ENCODE peak calls at places on chromosome 22, in seven cellular contexts. One of them, this sample, is unnamed.

GRCh38 chr22:18119409-18120110 is 9.0 kb downstream of the TUBA8 start:
- DNase-seq in Daoy: no peak
- DNase-seq in ovary: no peak
- DNase-seq in GM06990: no peak
- DNase-seq in activated gamma-delta T cell: no peak
- DNase-seq in iPS-NIHi11: no peak
- DNase-seq in M059J: peak
- DNase-seq in this sample: peak

GRCh38 chr22:49825436-49825835 is 2.2 kb downstream of the BRD1 start:
- DNase-seq in Daoy: no peak
- DNase-seq in ovary: no peak
- DNase-seq in GM06990: no peak
- DNase-seq in activated gamma-delta T cell: no peak
- DNase-seq in iPS-NIHi11: no peak
- DNase-seq in M059J: peak
- DNase-seq in this sample: no peak

GRCh38 chr22:31881867-31882266 is 62.5 kb upstream of the YWHAH start:
- DNase-seq in Daoy: no peak
- DNase-seq in ovary: no peak
- DNase-seq in GM06990: no peak
- DNase-seq in activated gamma-delta T cell: no peak
- DNase-seq in iPS-NIHi11: no peak
- DNase-seq in M059J: no peak
- DNase-seq in this sample: no peak

GRCh38 chr22:50225200-50225969 is 19.4 kb downstream of the TUBGCP6 start:
- DNase-seq in Daoy: peak
- DNase-seq in ovary: no peak
- DNase-seq in GM06990: no peak
- DNase-seq in activated gamma-delta T cell: no peak
- DNase-seq in iPS-NIHi11: no peak
- DNase-seq in M059J: no peak
- DNase-seq in this sample: no peak

GRCh38 chr22:40605676-40606250 is 30.8 kb downstream of the MRTFA start:
- DNase-seq in Daoy: no peak
- DNase-seq in ovary: no peak
- DNase-seq in GM06990: no peak
- DNase-seq in activated gamma-delta T cell: no peak
- DNase-seq in iPS-NIHi11: no peak
- DNase-seq in M059J: peak
- DNase-seq in this sample: no peak

GRCh38 chr22:17974087-17974486 is 50.3 kb downstream of the MICAL3 start:
- DNase-seq in Daoy: no peak
- DNase-seq in ovary: no peak
- DNase-seq in GM06990: no peak
- DNase-seq in activated gamma-delta T cell: no peak
- DNase-seq in iPS-NIHi11: no peak
- DNase-seq in M059J: no peak
- DNase-seq in this sample: no peak

GRCh38 chr22:27089303-27089702 is 431.9 kb downstream of the MIAT start:
- DNase-seq in Daoy: no peak
- DNase-seq in ovary: no peak
- DNase-seq in GM06990: no peak
- DNase-seq in activated gamma-delta T cell: no peak
- DNase-seq in iPS-NIHi11: no peak
- DNase-seq in M059J: no peak
- DNase-seq in this sample: no peak

GRCh38 chr22:25777870-25778269 is 35.9 kb downstream of the MYO18B start:
- DNase-seq in Daoy: peak
- DNase-seq in ovary: no peak
- DNase-seq in GM06990: no peak
- DNase-seq in activated gamma-delta T cell: no peak
- DNase-seq in iPS-NIHi11: no peak
- DNase-seq in M059J: peak
- DNase-seq in this sample: no peak

GRCh38 chr22:30336752-30337460 is 10.2 kb upstream of the TBC1D10A start:
- DNase-seq in Daoy: no peak
- DNase-seq in ovary: no peak
- DNase-seq in GM06990: no peak
- DNase-seq in activated gamma-delta T cell: no peak
- DNase-seq in iPS-NIHi11: no peak
- DNase-seq in M059J: no peak
- DNase-seq in this sample: peak

GRCh38 chr22:36145881-36146280 is 14.7 kb downstream of the APOL3 start:
- DNase-seq in Daoy: no peak
- DNase-seq in ovary: no peak
- DNase-seq in GM06990: no peak
- DNase-seq in activated gamma-delta T cell: no peak
- DNase-seq in iPS-NIHi11: no peak
- DNase-seq in M059J: peak
- DNase-seq in this sample: no peak

GRCh38 chr22:33544707-33545106 is 375.6 kb downstream of the LARGE1 start:
- DNase-seq in Daoy: peak
- DNase-seq in ovary: no peak
- DNase-seq in GM06990: no peak
- DNase-seq in activated gamma-delta T cell: no peak
- DNase-seq in iPS-NIHi11: no peak
- DNase-seq in M059J: no peak
- DNase-seq in this sample: no peak

GRCh38 chr22:45210577-45211431 is 29.9 kb downstream of the KIAA0930 start:
- DNase-seq in Daoy: no peak
- DNase-seq in ovary: no peak
- DNase-seq in GM06990: no peak
- DNase-seq in activated gamma-delta T cell: no peak
- DNase-seq in iPS-NIHi11: no peak
- DNase-seq in M059J: no peak
- DNase-seq in this sample: peak

GRCh38 chr22:40951795-40952602 is 821 bp downstream of the RBX1 start:
- DNase-seq in Daoy: no peak
- DNase-seq in ovary: no peak
- DNase-seq in GM06990: peak
- DNase-seq in activated gamma-delta T cell: no peak
- DNase-seq in iPS-NIHi11: no peak
- DNase-seq in M059J: peak
- DNase-seq in this sample: no peak

This sample was measured in heart left ventricle.